ENCODE peak calls at places on chromosome 13, in six cellular contexts. D is ACHN; X is tibial nerve; T is T-helper 1 cell; R is H7; I is stimulated activated CD8-positive, alpha-beta memory T cell treated with anti-CD3 and anti-CD28 coated beads, Interleukin-12 subunit alpha, Interleukin-12 subunit beta, amount 100 ng/mL, for 1 hour. Y is an unnamed sample.
A peak's percentile ranks its signal among the peaks of the same experiment; 100 is the strongest.

GRCh38 chr13:39422845-39423565 is 180.0 kb downstream of the LHFPL6 start:
- DNase-seq in I (no peak), D (no peak), X (no peak), R (no peak), T (no peak), Y (no peak)

GRCh38 chr13:49627831-49628652 is at the start of gene ARL11:
- DNase-seq in R (peak; percentile 92), I (peak; percentile 13), T (peak; percentile 19), X (peak; percentile 45), D (no peak), Y (peak; percentile 16)

GRCh38 chr13:74251778-74252519 is 117.7 kb upstream of the KLF12 start:
- DNase-seq in I (no peak), R (no peak), T (no peak), D (no peak), X (no peak), Y (no peak)

GRCh38 chr13:21683034-21683733 is 12.3 kb downstream of the FGF9 start:
- DNase-seq in X (no peak), I (no peak), R (no peak), D (peak; percentile 88), T (no peak), Y (no peak)

GRCh38 chr13:86585826-86586225 is 786.6 kb upstream of the SLITRK6 start:
- DNase-seq in X (no peak), I (no peak), D (no peak), R (no peak), T (no peak), Y (no peak)

GRCh38 chr13:40440990-40441820 is 225.2 kb downstream of the FOXO1 start:
- DNase-seq in T (no peak), R (no peak), X (peak; percentile 75), D (no peak), I (no peak), Y (no peak)

GRCh38 chr13:53343345-53343744 is 314.7 kb downstream of the OLFM4 start:
- DNase-seq in D (no peak), X (no peak), T (no peak), I (no peak), R (peak; percentile 52), Y (no peak)

GRCh38 chr13:42355841-42356575 is 84.1 kb downstream of the AKAP11 start:
- DNase-seq in R (no peak), T (no peak), D (no peak), X (no peak), I (no peak), Y (no peak)

GRCh38 chr13:110285991-110286923 is 20.7 kb downstream of the COL4A1 start:
- DNase-seq in I (no peak), T (no peak), R (no peak), D (no peak), X (no peak), Y (no peak)

GRCh38 chr13:51332566-51333361 is 6.7 kb upstream of the SERPINE3 start:
- DNase-seq in X (no peak), I (no peak), R (no peak), D (no peak), T (no peak), Y (no peak)

GRCh38 chr13:80235559-80236296 is 105.2 kb downstream of the SPRY2 start:
- DNase-seq in D (no peak), I (no peak), R (no peak), T (no peak), X (no peak), Y (no peak)

GRCh38 chr13:28171266-28171665 is 32.9 kb downstream of the PAN3 start:
- DNase-seq in X (no peak), T (no peak), R (no peak), D (no peak), I (no peak), Y (no peak)

GRCh38 chr13:53788286-53788685 is 759.7 kb downstream of the OLFM4 start:
- DNase-seq in T (no peak), R (no peak), I (no peak), X (no peak), D (no peak), Y (no peak)

GRCh38 chr13:94063096-94063495 is 416.4 kb downstream of the DCT start:
- DNase-seq in I (no peak), R (no peak), X (no peak), D (no peak), T (no peak), Y (no peak)

GRCh38 chr13:48038763-48039162 is 1.2 kb downstream of the NUDT15 start:
- DNase-seq in X (no peak), T (no peak), I (no peak), D (no peak), R (peak; percentile 48), Y (no peak)

GRCh38 chr13:34933349-34933748 is 8.7 kb upstream of the NBEA start:
- DNase-seq in T (no peak), X (no peak), I (no peak), D (no peak), R (no peak), Y (no peak)

GRCh38 chr13:84961023-84961422 is 838.2 kb downstream of the SLITRK6 start:
- DNase-seq in I (no peak), R (no peak), T (no peak), X (no peak), D (no peak), Y (no peak)

GRCh38 chr13:23744315-23744714 is 144.9 kb downstream of the MIPEP start:
- DNase-seq in X (no peak), I (no peak), R (no peak), T (no peak), D (no peak), Y (no peak)

GRCh38 chr13:97280478-97280877 is 58.3 kb downstream of the MBNL2 start:
- DNase-seq in D (no peak), R (no peak), X (no peak), I (no peak), T (no peak), Y (no peak)

GRCh38 chr13:20984879-20985278 is 76.5 kb downstream of the LATS2 start:
- DNase-seq in R (no peak), T (no peak), X (no peak), I (no peak), D (no peak), Y (no peak)

GRCh38 chr13:45219938-45220375 is 19.1 kb upstream of the KCTD4 start:
- DNase-seq in D (peak; percentile 59), X (no peak), T (no peak), R (no peak), I (no peak), Y (no peak)

GRCh38 chr13:112748947-112749346 is 59.1 kb downstream of the ATP11A start:
- DNase-seq in I (no peak), D (no peak), X (no peak), R (no peak), T (no peak), Y (no peak)

GRCh38 chr13:75489502-75490263 is 7.7 kb upstream of the TBC1D4 start:
- DNase-seq in R (no peak), X (no peak), I (no peak), D (no peak), T (no peak), Y (no peak)

GRCh38 chr13:101489635-101490034 is 37.2 kb downstream of the ITGBL1 start:
- DNase-seq in X (no peak), R (no peak), T (no peak), I (no peak), D (no peak), Y (no peak)

Y was measured in activated T-helper 9 cell treated with anti-CD3 and anti-CD28 coated beads, Interleukin-2, amount 50 U/mL, for 16 hours.